ENCODE peak calls at places on chromosomes 6 and 20, in nine cellular contexts. U is left ventricle myocardium inferior; G is psoas muscle; Q is CD8-positive, alpha-beta memory T cell; X is esophagus squamous epithelium; M is ascending aorta; H is pancreas; P is Karpas-422; W is heart left ventricle. A is an unnamed sample.
A peak's percentile ranks its signal among the peaks of the same experiment; 100 is the strongest.

GRCh38 chr20:46545077-46545826 is 5.2 kb downstream of the OCSTAMP start:
- DNase-seq in U (no peak), G (no peak), Q (no peak), X (no peak), M (no peak), H (no peak), P (no peak), W (no peak), A (no peak)

GRCh38 chr6:131730264-131730663 is 19.4 kb upstream of the CTAGE9 start:
- DNase-seq in U (no peak), G (no peak), Q (no peak), X (no peak), M (no peak), H (no peak), P (no peak), W (no peak), A (no peak)

GRCh38 chr6:143529095-143529494 is 17.6 kb upstream of the FUCA2 start:
- DNase-seq in U (no peak), G (no peak), Q (no peak), X (no peak), M (no peak), H (no peak), P (no peak), W (no peak), A (no peak)

GRCh38 chr20:25077610-25078169 is 4.3 kb downstream of the VSX1 start:
- DNase-seq in U (no peak), G (peak; percentile 72), Q (no peak), X (no peak), M (no peak), H (no peak), P (no peak), W (peak; percentile 72), A (peak; percentile 66)

GRCh38 chr20:39048000-39048696 is 86.0 kb downstream of the DHX35 start:
- DNase-seq in U (peak; percentile 78), G (peak; percentile 80), Q (peak; percentile 52), X (peak; percentile 15), M (peak; percentile 89), H (peak; percentile 92), P (peak; percentile 85), W (peak; percentile 89), A (peak; percentile 88)

GRCh38 chr20:23520185-23520584 is 29.3 kb downstream of the CST8 start:
- DNase-seq in U (no peak), G (no peak), Q (no peak), X (no peak), M (no peak), H (no peak), P (no peak), W (no peak), A (no peak)

GRCh38 chr6:155031091-155031490 is 36.0 kb downstream of the TIAM2 start:
- DNase-seq in U (no peak), G (no peak), Q (no peak), X (no peak), M (no peak), H (no peak), P (no peak), W (no peak), A (no peak)

GRCh38 chr6:55729665-55730064 is 145.7 kb downstream of the BMP5 start:
- DNase-seq in U (no peak), G (no peak), Q (no peak), X (no peak), M (no peak), H (no peak), P (no peak), W (no peak), A (no peak)

GRCh38 chr6:111175135-111175534 is 87.8 kb downstream of the SLC16A10 start:
- DNase-seq in U (no peak), G (no peak), Q (no peak), X (no peak), M (no peak), H (no peak), P (no peak), W (no peak), A (no peak)

GRCh38 chr6:56655250-56655649 is 12.6 kb upstream of the DST start:
- DNase-seq in U (no peak), G (no peak), Q (no peak), X (no peak), M (no peak), H (no peak), P (no peak), W (no peak), A (no peak)

GRCh38 chr20:855466-856360 is 22.2 kb downstream of the FAM110A start:
- DNase-seq in U (no peak), G (no peak), Q (peak; percentile 14), X (no peak), M (no peak), H (no peak), P (no peak), W (no peak), A (no peak)

GRCh38 chr6:144144996-144145395 is 5.3 kb upstream of the STX11 start:
- DNase-seq in U (no peak), G (no peak), Q (no peak), X (no peak), M (no peak), H (no peak), P (no peak), W (no peak), A (no peak)

GRCh38 chr6:99426454-99426762 is 1.3 kb upstream of the PNISR start:
- DNase-seq in U (no peak), G (no peak), Q (no peak), X (no peak), M (no peak), H (no peak), P (peak; percentile 56), W (no peak), A (no peak)

GRCh38 chr6:26193467-26194328 is 106.5 kb downstream of the HFE start:
- DNase-seq in U (no peak), G (no peak), Q (no peak), X (no peak), M (no peak), H (no peak), P (no peak), W (no peak), A (no peak)

GRCh38 chr6:46170357-46171289 is at the start of gene ENPP5:
- DNase-seq in U (peak; percentile 73), G (peak; percentile 76), Q (peak; percentile 73), X (peak; percentile 38), M (peak; percentile 83), H (peak; percentile 96), P (peak; percentile 59), W (peak; percentile 83), A (peak; percentile 97)

GRCh38 chr6:107113460-107114212 is 1.7 kb downstream of the BEND3 start:
- DNase-seq in U (no peak), G (no peak), Q (no peak), X (no peak), M (peak; percentile 50), H (no peak), P (peak; percentile 58), W (no peak), A (peak; percentile 38)

GRCh38 chr6:37354526-37355384 is 972 bp downstream of the RNF8 start:
- DNase-seq in U (peak; percentile 22), G (peak; percentile 41), Q (peak; percentile 5), X (no peak), M (no peak), H (peak; percentile 67), P (peak; percentile 66), W (no peak), A (peak; percentile 53)

GRCh38 chr6:47452899-47453298 is 24.7 kb upstream of the CD2AP start:
- DNase-seq in U (no peak), G (no peak), Q (no peak), X (no peak), M (no peak), H (no peak), P (no peak), W (no peak), A (no peak)

GRCh38 chr20:46703435-46703834 is 6.0 kb upstream of the SLC2A10 start:
- DNase-seq in U (no peak), G (no peak), Q (no peak), X (no peak), M (no peak), H (no peak), P (no peak), W (no peak), A (no peak)

GRCh38 chr6:150627154-150627553 is 27.5 kb downstream of the PLEKHG1 start:
- DNase-seq in U (no peak), G (no peak), Q (no peak), X (no peak), M (no peak), H (no peak), P (no peak), W (no peak), A (no peak)
- H3K4me1 ChIP-seq in U (peaks cover 47% of the 10 kb centered on the region), G (no peaks in the 10 kb centered on the region), Q (peaks cover under 1% of the 10 kb centered on the region), X (peaks cover 5% of the 10 kb centered on the region), M (peaks cover 17% of the 10 kb centered on the region), H (no peaks in the 10 kb centered on the region), P (peaks cover 96% of the 10 kb centered on the region), W (peaks cover 34% of the 10 kb centered on the region), A (no peaks in the 10 kb centered on the region)

DNA sequence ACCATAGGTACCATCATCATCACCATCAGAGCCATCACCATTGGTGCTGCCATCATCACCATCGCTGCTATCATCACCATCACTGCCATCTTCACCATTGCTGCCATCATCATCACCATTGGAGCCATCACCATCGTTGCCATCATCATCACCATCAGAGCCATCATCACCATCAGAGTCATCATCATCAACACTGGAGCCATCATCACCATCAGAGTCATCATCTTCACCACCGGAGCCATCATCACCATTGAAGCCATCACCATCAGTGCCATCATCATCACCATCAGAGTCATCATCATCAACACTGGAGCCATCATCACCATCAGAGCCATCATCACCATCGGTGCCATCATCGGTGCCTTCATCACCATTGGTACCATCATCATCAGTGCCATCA is 338.7 kb downstream of the TAF4 start:
- DNase-seq in U (no peak), G (no peak), Q (no peak), X (no peak), M (no peak), H (no peak), P (no peak), W (peak; percentile 7), A (no peak)
- H3K4me1 ChIP-seq in U (no peaks in the 10 kb centered on the region), G (no peaks in the 10 kb centered on the region), Q (no peaks in the 10 kb centered on the region), X (no peaks in the 10 kb centered on the region), M (no peaks in the 10 kb centered on the region), H (no peaks in the 10 kb centered on the region), P (no peaks in the 10 kb centered on the region), W (no peaks in the 10 kb centered on the region), A (no peaks in the 10 kb centered on the region)

DNA sequence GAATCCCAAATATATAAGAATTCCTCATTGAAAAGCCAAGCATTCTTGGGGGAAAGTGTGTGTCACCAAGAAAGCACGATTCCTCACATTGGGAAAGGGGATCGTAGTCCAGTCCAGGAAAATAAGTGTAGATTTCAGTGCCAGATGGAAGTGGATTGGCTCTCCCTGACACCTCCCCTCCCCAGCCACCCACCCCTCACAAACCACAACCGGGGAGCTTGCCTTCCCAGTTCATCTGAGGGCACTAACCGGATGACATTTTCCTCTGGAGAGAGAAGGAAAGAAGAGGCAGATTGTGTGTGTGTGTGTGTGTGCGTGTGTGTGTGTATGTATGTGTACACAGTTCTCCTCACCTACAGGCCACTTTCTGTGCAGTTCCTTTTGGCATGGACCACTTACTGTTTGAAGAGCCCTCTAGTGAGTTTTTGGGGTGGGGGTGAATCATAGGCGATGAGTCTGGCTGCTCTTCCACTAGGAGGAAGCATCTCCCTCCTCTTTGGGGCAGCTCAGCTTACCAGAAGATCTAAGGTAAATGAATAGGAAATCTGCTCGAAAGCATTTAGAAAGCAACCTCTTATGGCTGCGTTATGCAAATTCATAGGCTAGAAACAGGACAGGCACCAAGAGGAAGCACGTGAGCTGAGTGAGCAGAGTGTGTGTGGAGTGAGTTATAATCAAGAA is 20.8 kb downstream of the DAAM2 start:
- DNase-seq in U (no peak), G (peak; percentile 49), Q (no peak), X (no peak), M (peak; percentile 72), H (no peak), P (peak; percentile 70), W (no peak), A (peak; percentile 33)
- H3K4me1 ChIP-seq in U (peaks cover 58% of the 10 kb centered on the region), G (peaks cover 15% of the 10 kb centered on the region), Q (no peaks in the 10 kb centered on the region), X (peaks cover 12% of the 10 kb centered on the region), M (peaks cover 72% of the 10 kb centered on the region), H (no peaks in the 10 kb centered on the region), P (peaks cover 10% of the 10 kb centered on the region), W (peaks cover 30% of the 10 kb centered on the region), A (peaks cover 36% of the 10 kb centered on the region)

GRCh38 chr20:37989601-37990001 is 43.7 kb downstream of the TTI1 start:
- DNase-seq in U (peak; percentile 38), G (peak; percentile 27), Q (no peak), X (no peak), M (no peak), H (no peak), P (no peak), W (no peak), A (no peak)
- H3K4me1 ChIP-seq in U (peaks cover 100% of the 10 kb centered on the region), G (peaks cover 84% of the 10 kb centered on the region), Q (peaks cover 9% of the 10 kb centered on the region), X (peaks cover 35% of the 10 kb centered on the region), M (peaks cover 29% of the 10 kb centered on the region), H (peaks cover 12% of the 10 kb centered on the region), P (peaks cover 3% of the 10 kb centered on the region), W (peaks cover 46% of the 10 kb centered on the region), A (peaks cover 47% of the 10 kb centered on the region)